ENCODE peak calls at places on chromosomes 1 and 21, in eight cellular contexts. G is NB4; P is breast epithelium; O is fibroblast of villous mesenchyme; I is psoas muscle; Z is HFF-Myc; A is effector memory CD4-positive, alpha-beta T cell; F is AG10803. R is an unnamed sample.

GRCh38 chr1:4002061-4002521 is 102.0 kb upstream of the C1orf174 start:
- DNase-seq in I (no peak), F (no peak), G (no peak), P (no peak), O (no peak), Z (no peak), A (no peak), R (no peak)

GRCh38 chr21:44006017-44006624 is 6.0 kb upstream of the TRAPPC10 start:
- DNase-seq in Z (no peak), O (peak), G (no peak), A (no peak), I (no peak), P (no peak), F (peak), R (no peak)

GRCh38 chr1:60989745-60990718 is 92.3 kb upstream of the NFIA start:
- DNase-seq in A (no peak), O (peak), P (no peak), I (peak), G (no peak), F (peak), Z (peak), R (peak)

GRCh38 chr21:32007461-32007860 is 134.6 kb downstream of the HUNK start:
- DNase-seq in F (peak), A (no peak), O (no peak), I (no peak), G (no peak), P (no peak), Z (peak), R (no peak)

GRCh38 chr1:55033215-55033614 is 6.1 kb upstream of the PCSK9 start:
- DNase-seq in I (no peak), O (no peak), F (no peak), Z (no peak), A (no peak), P (no peak), G (no peak), R (no peak)

GRCh38 chr1:58883888-58884482 is 100.1 kb upstream of the JUN start:
- DNase-seq in G (peak), Z (no peak), A (no peak), P (no peak), F (no peak), O (peak), I (no peak), R (no peak)

GRCh38 chr1:94865369-94865768 is 45.2 kb downstream of the SLC44A3 start:
- DNase-seq in A (no peak), G (no peak), Z (no peak), P (no peak), O (peak), F (peak), I (no peak), R (no peak)

GRCh38 chr1:176110203-176110602 is 96.9 kb downstream of the COP1 start:
- DNase-seq in P (no peak), O (peak), Z (no peak), F (peak), G (no peak), A (no peak), I (no peak), R (no peak)

GRCh38 chr1:70392626-70393025 is 18.4 kb upstream of the CTH start:
- DNase-seq in I (no peak), G (no peak), P (no peak), A (no peak), F (no peak), O (no peak), Z (no peak), R (no peak)

GRCh38 chr1:89779541-89779940 is 41.3 kb upstream of the LRRC8D start:
- DNase-seq in P (no peak), A (no peak), G (no peak), I (no peak), Z (no peak), F (no peak), O (no peak), R (no peak)

GRCh38 chr1:172647110-172647564 is 11.8 kb upstream of the FASLG start:
- DNase-seq in I (no peak), A (no peak), Z (no peak), F (no peak), O (no peak), P (no peak), G (no peak), R (no peak)

GRCh38 chr21:34704119-34704518 is 35.3 kb downstream of the CLIC6 start:
- DNase-seq in G (no peak), F (peak), I (no peak), O (peak), P (peak), Z (no peak), A (no peak), R (no peak)

GRCh38 chr1:87120779-87121178 is 206.3 kb downstream of the HS2ST1 start:
- DNase-seq in F (no peak), O (no peak), Z (no peak), I (no peak), A (no peak), P (no peak), G (peak), R (no peak)

GRCh38 chr1:107662976-107663375 is 302.0 kb downstream of the VAV3 start:
- DNase-seq in F (peak), O (no peak), A (no peak), P (no peak), Z (no peak), G (no peak), I (no peak), R (no peak)

GRCh38 chr21:16372546-16372945 is 642.8 kb downstream of the USP25 start:
- DNase-seq in A (no peak), F (no peak), G (no peak), P (no peak), I (no peak), Z (no peak), O (no peak), R (no peak)

GRCh38 chr1:35544976-35545375 is 12.2 kb downstream of the KIAA0319L start:
- DNase-seq in O (peak), A (peak), Z (no peak), P (no peak), G (peak), I (peak), F (peak), R (no peak)

GRCh38 chr1:6770727-6771567 is 14.3 kb upstream of the CAMTA1 start:
- DNase-seq in P (no peak), A (no peak), G (no peak), O (peak), F (peak), Z (no peak), I (no peak), R (no peak)

GRCh38 chr1:8687053-8687452 is 130.4 kb downstream of the RERE start:
- DNase-seq in F (no peak), G (no peak), A (no peak), Z (no peak), I (no peak), O (peak), P (no peak), R (no peak)

GRCh38 chr1:26031196-26031902 is 9.8 kb downstream of the EXTL1 start:
- DNase-seq in A (no peak), I (peak), G (no peak), F (peak), Z (peak), O (peak), P (no peak), R (no peak)

GRCh38 chr1:35707253-35708178 is 11.2 kb downstream of the C1orf216 start:
- DNase-seq in O (no peak), A (no peak), P (no peak), I (no peak), F (no peak), G (peak), Z (no peak), R (no peak)

GRCh38 chr21:29626787-29627470 is 312.9 kb downstream of the GRIK1 start:
- DNase-seq in A (no peak), P (no peak), G (no peak), F (peak), O (no peak), Z (no peak), I (no peak), R (no peak)

GRCh38 chr1:33060579-33061083 is 20.3 kb upstream of the AZIN2 start:
- DNase-seq in I (peak), Z (peak), O (peak), P (peak), A (no peak), G (peak), F (peak), R (no peak)

GRCh38 chr1:63022319-63022718 is 238.4 kb downstream of the ATG4C start:
- DNase-seq in P (no peak), G (no peak), A (no peak), I (no peak), F (no peak), O (no peak), Z (no peak), R (no peak)

GRCh38 chr1:14696766-14697165 is 98.3 kb downstream of the KAZN start:
- DNase-seq in O (no peak), A (no peak), P (no peak), I (no peak), Z (no peak), G (no peak), F (no peak), R (no peak)

GRCh38 chr1:53324321-53324720 is 3.5 kb downstream of the LRP8 start:
- DNase-seq in O (no peak), Z (no peak), P (no peak), I (peak), G (no peak), F (no peak), A (no peak), R (no peak)

GRCh38 chr1:168342572-168343280 is 62.0 kb downstream of the TBX19 start:
- DNase-seq in O (peak), A (peak), P (peak), Z (peak), G (peak), F (peak), I (peak), R (peak)
- H3K4me3 ChIP-seq in O (peak), A (no peak), P (peak), Z (no peak), G (no peak), F (peak), I (peak), R (peak)

GRCh38 chr21:42061195-42061865 is 9.8 kb upstream of the UMODL1 start:
- DNase-seq in G (peak), A (no peak), I (peak), Z (no peak), P (no peak), O (no peak), F (no peak), R (no peak)

GRCh38 chr21:42063578-42064521 is 7.3 kb upstream of the UMODL1 start:
- DNase-seq in F (no peak), G (peak), I (no peak), O (no peak), A (peak), P (no peak), Z (no peak), R (no peak)

GRCh38 chr21:42061866-42062542 is 9.1 kb upstream of the UMODL1 start:
- DNase-seq in O (no peak), Z (no peak), P (no peak), G (no peak), I (peak), F (no peak), A (peak), R (no peak)

GRCh38 chr21:42063206-42063577 is 7.9 kb upstream of the UMODL1 start:
- DNase-seq in A (peak), P (no peak), I (no peak), O (no peak), G (peak), F (no peak), Z (no peak), R (no peak)

DNA sequence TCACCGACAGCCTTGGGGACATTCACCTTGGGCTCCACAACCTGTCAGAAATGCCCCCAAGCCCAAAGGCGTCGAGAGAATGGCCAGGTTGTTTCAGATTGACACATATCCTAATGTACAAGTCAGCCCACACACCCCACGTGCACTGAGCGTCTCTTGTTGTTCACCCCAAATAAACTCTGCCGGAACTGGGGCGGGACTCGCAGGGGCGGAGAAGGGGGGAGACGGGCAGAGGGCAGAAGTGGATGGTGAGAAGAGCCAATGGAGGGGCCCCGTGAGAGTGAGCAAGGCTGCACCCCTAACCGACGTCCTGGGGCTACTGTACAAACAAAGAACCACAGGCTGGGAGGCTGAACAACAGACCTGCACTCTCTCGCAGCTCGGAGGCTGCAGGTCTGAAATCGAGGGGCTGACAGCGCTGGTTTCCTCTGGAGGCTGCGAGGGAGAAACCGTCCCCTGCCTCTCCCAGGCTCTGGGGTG is 8.5 kb upstream of the UMODL1 start:
- DNase-seq in A (peak), I (peak), Z (no peak), P (peak), F (no peak), G (peak), O (no peak), R (no peak)
- H3K4me3 ChIP-seq in A (peak), I (no peak), Z (no peak), P (no peak), F (no peak), G (peak), O (no peak), R (peak)

DNA sequence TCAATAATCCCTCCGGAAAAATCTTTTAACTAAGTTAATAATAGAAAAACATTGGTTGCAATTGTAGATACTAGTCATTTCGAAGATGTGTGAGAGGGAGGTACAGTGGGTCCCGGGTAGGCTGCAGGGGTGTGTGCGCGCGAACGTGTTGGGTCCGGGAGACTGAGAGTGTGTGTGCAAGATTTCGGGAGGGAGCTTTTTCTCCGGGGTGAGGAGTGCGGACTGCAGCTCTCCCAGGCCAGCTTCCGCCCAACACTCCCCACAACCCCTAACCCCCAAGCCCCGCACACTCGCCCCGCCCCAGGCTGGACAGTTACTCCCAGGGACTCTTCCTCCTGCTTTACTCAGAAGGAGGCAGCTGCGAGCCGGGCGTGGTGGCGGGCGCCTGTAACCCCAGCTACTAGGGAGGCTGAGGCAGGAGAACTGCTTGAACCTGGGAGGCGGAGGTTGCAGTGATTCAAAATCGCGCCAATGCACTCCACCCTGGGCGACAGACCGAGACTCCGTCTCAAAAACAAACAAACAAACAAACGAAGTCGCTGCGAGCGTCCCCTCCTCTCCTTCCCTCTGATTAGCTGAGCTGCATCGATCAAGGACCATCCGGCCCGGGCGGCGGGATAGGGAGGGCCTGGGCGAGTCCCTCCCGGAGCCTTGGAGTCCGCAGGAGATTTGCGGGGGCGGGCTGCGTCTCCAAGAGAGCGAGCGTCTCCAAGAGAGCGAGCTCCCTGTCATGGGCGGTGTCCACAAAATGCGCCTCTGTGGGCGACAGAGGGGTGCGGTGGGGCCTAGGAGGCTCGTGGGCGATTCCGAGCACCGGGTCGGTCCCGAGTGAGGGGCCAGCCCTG is 28.3 kb upstream of the PPM1J start:
- DNase-seq in I (no peak), P (no peak), Z (no peak), F (no peak), G (no peak), A (no peak), O (no peak), R (no peak)
- H3K4me3 ChIP-seq in I (peak), P (peak), Z (peak), F (peak), G (no peak), A (no peak), O (peak), R (peak)

DNA sequence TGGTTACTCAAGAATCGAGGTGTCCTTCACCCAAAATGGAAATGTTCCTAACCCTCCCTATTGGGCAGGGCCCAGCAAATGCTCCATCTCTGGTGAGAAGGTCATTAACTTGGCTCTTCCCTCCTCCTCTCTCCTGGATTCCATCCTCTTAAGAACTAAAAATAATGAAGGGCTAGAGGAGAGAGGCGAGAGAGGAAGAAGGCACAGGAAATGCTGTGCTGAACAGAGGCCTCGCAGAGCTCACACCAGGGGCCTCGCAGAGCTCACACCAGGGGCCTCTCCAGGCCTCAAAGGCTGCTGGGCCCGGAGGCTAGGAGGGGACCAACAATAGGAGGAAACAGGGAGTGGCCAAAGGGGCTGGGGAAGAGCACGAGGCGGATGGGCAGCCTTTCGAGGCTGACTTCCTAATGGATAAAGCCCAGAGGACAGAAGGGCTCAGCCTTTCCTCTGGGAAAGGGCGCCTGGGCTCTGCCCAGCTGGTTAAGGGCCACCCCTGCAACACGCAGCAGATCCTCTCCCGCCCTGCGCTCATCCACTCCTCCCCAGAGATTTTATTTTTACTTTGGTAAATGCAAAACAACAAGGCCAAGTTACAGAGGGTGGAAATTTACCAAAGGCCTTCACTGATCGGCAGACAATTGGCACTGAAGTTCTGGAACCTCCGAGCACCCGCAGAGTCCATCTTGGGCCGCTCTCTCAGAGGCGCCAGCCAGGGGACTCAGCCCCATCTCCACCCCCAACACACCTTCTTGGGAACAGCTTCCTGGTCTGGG is 78.5 kb downstream of the ITPKB start:
- DNase-seq in G (peak), F (no peak), A (no peak), I (peak), O (no peak), Z (no peak), P (no peak), R (no peak)
- H3K4me3 ChIP-seq in G (no peak), F (no peak), A (peak), I (no peak), O (no peak), Z (no peak), P (no peak), R (no peak)

GRCh38 chr1:159921251-159921650 is 4.1 kb downstream of the TAGLN2 start:
- DNase-seq in Z (no peak), G (no peak), A (no peak), I (no peak), P (no peak), O (peak), F (no peak), R (no peak)

GRCh38 chr1:159923203-159924024 is 1.9 kb downstream of the TAGLN2 start:
- DNase-seq in F (peak), A (peak), P (peak), Z (peak), I (peak), G (peak), O (peak), R (peak)

GRCh38 chr1:159921700-159922498 is 3.4 kb downstream of the TAGLN2 start:
- DNase-seq in G (no peak), I (no peak), P (no peak), Z (no peak), O (peak), A (no peak), F (no peak), R (no peak)

GRCh38 chr1:159924025-159924790 is 1.1 kb downstream of the TAGLN2 start:
- DNase-seq in Z (no peak), O (peak), I (peak), F (peak), P (peak), G (peak), A (peak), R (peak)

DNA sequence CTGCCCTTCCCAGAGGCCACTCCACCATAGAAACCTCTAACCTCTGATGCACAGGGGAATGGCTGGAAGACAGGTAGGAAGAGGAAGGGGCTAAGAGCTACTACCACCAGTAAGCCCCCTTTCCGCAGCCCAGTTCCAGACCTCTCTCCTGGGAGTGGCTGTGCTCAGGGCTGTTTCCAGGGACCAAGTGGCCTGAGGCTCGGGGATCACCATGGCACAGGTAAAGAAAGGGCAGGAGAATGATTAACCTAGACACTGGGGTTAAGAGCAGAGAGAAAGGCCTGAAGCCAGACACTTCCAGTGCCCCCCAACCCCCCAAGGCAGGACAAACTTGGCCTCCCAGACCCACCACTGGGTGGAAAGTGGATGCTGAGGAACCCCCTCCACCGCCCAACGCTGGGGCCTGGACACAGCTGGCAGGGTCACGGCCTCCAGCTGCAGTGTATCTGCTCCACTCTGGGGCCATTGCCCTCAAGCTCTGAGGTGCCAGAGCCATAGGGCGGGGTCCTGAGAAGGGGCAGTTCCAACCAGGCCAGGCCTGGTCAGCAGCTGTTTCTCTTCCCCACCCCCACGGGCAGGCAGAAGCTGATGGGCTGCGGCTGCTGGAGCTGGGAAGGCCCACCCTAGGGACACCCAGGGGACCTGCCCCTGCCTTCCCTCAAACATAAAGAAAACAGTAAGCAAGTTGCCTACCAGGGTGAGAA is 2.7 kb downstream of the TAGLN2 start:
- DNase-seq in O (peak), I (peak), Z (no peak), G (no peak), A (no peak), P (no peak), F (peak), R (no peak)
- H3K4me3 ChIP-seq in O (peak), I (peak), Z (peak), G (peak), A (peak), P (peak), F (peak), R (peak)

GRCh38 chr1:41164727-41165126 is 77.4 kb downstream of the SCMH1 start:
- DNase-seq in F (no peak), Z (no peak), A (no peak), P (no peak), O (no peak), G (no peak), I (no peak), R (no peak)
- H3K4me3 ChIP-seq in F (no peak), Z (no peak), A (no peak), P (no peak), O (no peak), G (no peak), I (no peak), R (no peak)

GRCh38 chr1:228648647-228649383 is 86.5 kb upstream of the RHOU start:
- DNase-seq in O (no peak), I (no peak), P (no peak), G (no peak), A (no peak), Z (no peak), F (no peak), R (no peak)
- H3K4me3 ChIP-seq in O (no peak), I (no peak), P (no peak), G (no peak), A (no peak), Z (peak), F (peak), R (peak)

R was measured in thoracic aorta.